ENCODE peak calls at places on chromosomes 2 and 18, in seven cellular contexts. D, H, C, L, W, Y and B are unnamed samples.

GRCh38 chr2:109499549-109499948 is 114.2 kb downstream of the SEPTIN10 start:
- DNase-seq in L (no peak), W (no peak), H (no peak), C (no peak), D (no peak), Y (no peak), B (peak)

GRCh38 chr2:178550352-178550751 is 70.1 kb downstream of the PLEKHA3 start:
- DNase-seq in L (no peak), W (no peak), Y (no peak), C (no peak), D (no peak), H (no peak), B (no peak)

GRCh38 chr2:150449856-150450255 is 37.6 kb downstream of the RND3 start:
- DNase-seq in C (no peak), H (no peak), L (no peak), D (no peak), W (no peak), Y (no peak), B (no peak)

GRCh38 chr2:191115801-191116200 is 35.0 kb downstream of the STAT4 start:
- DNase-seq in D (no peak), L (no peak), C (no peak), Y (no peak), W (no peak), H (peak), B (no peak)

GRCh38 chr2:113309655-113310387 is 31.1 kb upstream of the PAX8 start:
- DNase-seq in L (no peak), W (peak), C (no peak), Y (no peak), D (no peak), H (peak), B (no peak)

GRCh38 chr2:72062336-72062735 is 85.3 kb downstream of the CYP26B1 start:
- DNase-seq in L (no peak), W (no peak), Y (no peak), H (no peak), D (peak), C (no peak), B (no peak)

GRCh38 chr2:43481927-43482542 is 113.8 kb downstream of the THADA start:
- DNase-seq in H (no peak), C (no peak), L (no peak), Y (no peak), D (no peak), W (no peak), B (no peak)

GRCh38 chr18:62436636-62437519 is 85.9 kb upstream of the ZCCHC2 start:
- DNase-seq in H (peak), C (peak), L (peak), Y (peak), W (peak), D (no peak), B (peak)

GRCh38 chr18:73690222-73690621 is 457.4 kb downstream of the FBXO15 start:
- DNase-seq in D (no peak), W (no peak), H (no peak), L (no peak), Y (no peak), C (no peak), B (no peak)

GRCh38 chr2:68837861-68838341 is 33.3 kb downstream of the BMP10 start:
- DNase-seq in D (peak), W (no peak), H (peak), L (no peak), Y (no peak), C (no peak), B (no peak)

GRCh38 chr2:64987001-64987962 is 1.9 kb upstream of the SLC1A4 start:
- DNase-seq in D (no peak), Y (no peak), W (peak), L (no peak), H (peak), C (peak), B (no peak)

GRCh38 chr2:172021074-172021931 is 21.6 kb downstream of the METAP1D start:
- DNase-seq in W (no peak), Y (no peak), H (peak), C (peak), D (no peak), L (no peak), B (no peak)

GRCh38 chr2:218168635-218169462 is 2.1 kb upstream of the CXCR1 start:
- DNase-seq in H (peak), W (peak), C (peak), Y (peak), D (peak), L (no peak), B (peak)

GRCh38 chr18:8367217-8367988 is 241.8 kb upstream of the RAB12 start:
- DNase-seq in L (no peak), D (no peak), C (peak), H (no peak), W (peak), Y (peak), B (peak)

GRCh38 chr2:207505728-207506127 is 24.0 kb upstream of the CREB1 start:
- DNase-seq in Y (no peak), W (peak), H (peak), L (peak), C (no peak), D (peak), B (no peak)

GRCh38 chr2:159933727-159934049 is 128.7 kb downstream of the PLA2R1 start:
- DNase-seq in D (no peak), H (no peak), L (peak), W (no peak), C (no peak), Y (no peak), B (no peak)

GRCh38 chr2:26059542-26059941 is 25.7 kb downstream of the RAB10 start:
- DNase-seq in W (no peak), Y (no peak), D (no peak), C (no peak), L (no peak), H (no peak), B (no peak)

GRCh38 chr2:15246870-15247269 is 314.3 kb downstream of the NBAS start:
- DNase-seq in C (no peak), L (no peak), D (no peak), Y (no peak), H (no peak), W (no peak), B (no peak)